ENCODE peak calls at places on chromosomes 16 and 17, in ten cellular contexts. A is Caco-2, C is OCI-LY7, E is esophagus squamous epithelium, H is uterus, K is fibroblast of lung, I is kidney epithelial cell, O is psoas muscle, T is endothelial cell of umbilical vein, P is colonic mucosa. Y is an unnamed sample.

GRCh38 chr17:42194133-42194899 is at the start of gene GHDC:
- DNase-seq in C (peak), I (peak), E (no peak), T (peak), A (peak), P (peak), O (peak), H (peak), K (peak), Y (peak)

GRCh38 chr16:56662357-56663354 is 4.9 kb downstream of the MT1F start:
- DNase-seq in K (no peak), I (no peak), O (no peak), T (no peak), A (no peak), C (no peak), P (no peak), E (no peak), H (no peak), Y (peak)

GRCh38 chr17:47240806-47241205 is 12.8 kb upstream of the ITGB3 start:
- DNase-seq in C (no peak), P (no peak), I (no peak), K (no peak), O (no peak), H (no peak), E (no peak), T (peak), A (no peak), Y (no peak)

GRCh38 chr17:81335388-81336157 is 40.5 kb upstream of the SLC38A10 start:
- DNase-seq in T (no peak), E (no peak), K (no peak), P (peak), O (no peak), I (no peak), C (no peak), H (no peak), A (no peak), Y (peak)

GRCh38 chr17:41530062-41531048 is 2.2 kb upstream of the KRT19 start:
- DNase-seq in T (peak), O (no peak), I (peak), P (peak), A (peak), E (no peak), H (peak), K (peak), C (no peak), Y (peak)

GRCh38 chr16:85457366-85457765 is 155.8 kb upstream of the GSE1 start:
- DNase-seq in H (no peak), A (no peak), C (no peak), T (no peak), P (no peak), K (no peak), E (no peak), I (no peak), O (no peak), Y (no peak)

GRCh38 chr17:64130559-64131001 is 636 bp upstream of the ERN1 start:
- DNase-seq in C (peak), A (no peak), K (peak), T (peak), I (no peak), E (no peak), O (peak), P (peak), H (peak), Y (no peak)

GRCh38 chr16:31201511-31202401 is 804 bp downstream of the PYCARD start:
- DNase-seq in P (peak), K (peak), T (no peak), O (peak), H (no peak), I (no peak), A (no peak), C (peak), E (no peak), Y (peak)

GRCh38 chr17:70629902-70630301 is 460.6 kb downstream of the KCNJ2 start:
- DNase-seq in P (no peak), C (peak), I (no peak), E (no peak), O (no peak), A (no peak), K (no peak), T (peak), H (no peak), Y (no peak)

DNA sequence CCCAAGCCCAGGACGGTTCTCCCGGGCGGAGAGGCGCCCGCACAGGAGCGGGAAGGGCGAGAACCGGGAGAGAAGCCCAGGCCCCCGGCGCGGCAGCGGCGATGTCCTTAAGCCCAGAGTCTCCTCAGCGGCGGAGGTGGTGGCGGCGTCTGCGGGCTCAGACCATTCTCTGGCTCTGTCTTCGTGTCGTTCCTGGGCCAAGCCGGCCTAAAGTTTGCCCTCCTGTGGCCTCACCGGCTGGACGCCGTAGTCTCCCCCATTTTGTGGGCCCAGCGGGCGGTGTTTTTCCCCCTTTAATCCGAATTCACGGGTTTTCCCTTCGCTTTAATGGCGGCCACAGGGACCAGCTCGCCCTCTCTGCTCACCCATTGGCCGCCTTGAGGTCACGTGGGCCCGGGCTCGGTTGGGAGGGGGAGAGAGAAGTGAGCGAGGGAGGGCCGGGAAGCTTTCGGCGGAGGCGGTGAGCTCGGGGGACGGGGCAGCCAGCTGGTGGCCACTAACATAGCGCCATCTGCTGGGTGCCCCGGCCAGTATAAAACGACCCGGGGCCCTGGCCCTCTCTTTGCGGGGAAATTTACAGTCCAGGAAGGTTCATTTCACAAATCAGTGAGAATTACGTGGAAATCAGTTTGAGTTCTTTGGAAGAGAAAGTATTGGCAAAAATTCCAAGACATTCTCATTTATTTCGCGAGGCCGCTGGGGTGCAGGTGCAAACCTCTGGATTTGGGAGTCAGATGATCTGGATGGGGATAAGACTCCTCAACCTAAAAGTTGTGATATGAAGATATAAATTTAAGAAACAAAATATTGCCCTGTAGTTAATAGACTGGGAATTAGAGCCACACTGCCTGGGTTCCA is 762 bp upstream of the MED13 start:
- DNase-seq in H (peak), O (peak), T (peak), K (peak), A (peak), I (peak), E (peak), C (peak), P (peak), Y (peak)
- TF ChIP-seq CTCF in H (peak), O (peak), T (peak), K (peak), A (peak), I (peak), E (peak), C (peak), P (peak), Y (peak)

GRCh38 chr17:14360851-14361250 is 60.0 kb downstream of the HS3ST3B1 start:
- DNase-seq in O (no peak), C (peak), K (no peak), T (no peak), A (no peak), I (no peak), E (no peak), H (no peak), P (no peak), Y (peak)

GRCh38 chr17:14356043-14356637 is 55.3 kb downstream of the HS3ST3B1 start:
- DNase-seq in T (no peak), I (no peak), C (no peak), P (no peak), H (no peak), K (no peak), A (no peak), E (no peak), O (no peak), Y (peak)

GRCh38 chr17:14361945-14362508 is 61.1 kb downstream of the HS3ST3B1 start:
- DNase-seq in I (no peak), T (no peak), E (no peak), P (no peak), K (no peak), O (no peak), H (no peak), C (no peak), A (peak), Y (no peak)

GRCh38 chr17:14361470-14361869 is 60.6 kb downstream of the HS3ST3B1 start:
- DNase-seq in A (no peak), K (no peak), H (no peak), E (no peak), I (no peak), C (no peak), O (no peak), T (no peak), P (no peak), Y (peak)

DNA sequence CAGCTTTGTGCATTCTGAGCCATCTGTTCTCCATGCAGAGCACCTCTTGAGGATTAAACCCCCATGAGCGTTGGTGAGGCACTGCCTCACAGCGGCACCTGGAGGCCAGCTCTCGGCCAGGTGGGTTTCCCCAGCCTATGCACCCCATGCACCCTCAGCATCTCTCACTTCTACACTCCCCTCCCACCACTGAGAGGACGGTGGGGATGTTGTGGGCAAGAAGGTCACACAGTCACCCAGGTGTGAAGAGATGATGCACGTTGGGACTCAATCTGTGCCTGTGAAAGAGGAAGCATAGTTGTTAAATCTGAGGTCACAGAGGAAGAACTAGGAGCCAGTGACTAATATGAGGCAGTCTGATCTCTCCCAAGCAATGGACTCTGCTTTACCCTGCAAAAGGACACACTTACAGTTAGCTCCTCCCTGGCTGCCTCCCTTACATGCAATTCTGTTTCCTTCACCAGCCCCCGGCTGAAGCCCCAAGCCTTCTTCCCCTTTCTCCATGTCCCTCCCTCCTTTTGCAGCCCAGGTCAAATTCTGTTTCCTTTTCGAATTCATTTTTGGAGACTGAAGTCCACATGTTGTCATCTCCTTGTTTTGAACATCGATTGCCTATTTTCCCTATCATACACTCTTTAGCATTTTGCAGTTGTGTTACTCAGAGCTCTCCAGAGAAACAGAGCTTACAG is 58.5 kb downstream of the HS3ST3B1 start:
- DNase-seq in H (no peak), I (no peak), C (peak), T (no peak), K (no peak), A (no peak), P (no peak), O (no peak), E (no peak), Y (peak)
- TF ChIP-seq CTCF in H (no peak), I (no peak), C (peak), T (no peak), K (no peak), A (no peak), P (no peak), O (no peak), E (no peak), Y (peak)

GRCh38 chr16:50747206-50747956 is 5.5 kb downstream of the CYLD start:
- DNase-seq in O (no peak), I (no peak), H (no peak), C (peak), A (peak), E (no peak), P (no peak), K (peak), T (peak), Y (no peak)
- TF ChIP-seq CTCF in O (peak), I (peak), H (no peak), C (peak), A (peak), E (peak), P (no peak), K (peak), T (no peak), Y (peak)

GRCh38 chr16:66656547-66656946 is 40.0 kb downstream of the CMTM4 start:
- DNase-seq in H (no peak), T (no peak), C (no peak), P (no peak), O (no peak), A (no peak), I (no peak), K (peak), E (no peak), Y (no peak)

GRCh38 chr16:66658860-66659190 is 37.7 kb downstream of the CMTM4 start:
- DNase-seq in T (no peak), A (no peak), P (no peak), I (no peak), C (no peak), O (no peak), K (no peak), H (no peak), E (no peak), Y (no peak)

GRCh38 chr16:66661210-66661560 is 35.4 kb downstream of the CMTM4 start:
- DNase-seq in P (no peak), A (no peak), C (no peak), K (no peak), T (no peak), E (no peak), O (no peak), H (no peak), I (peak), Y (no peak)

GRCh38 chr16:66660422-66661209 is 35.9 kb downstream of the CMTM4 start:
- DNase-seq in E (no peak), K (peak), C (no peak), P (peak), H (peak), T (peak), O (peak), A (no peak), I (peak), Y (peak)

GRCh38 chr16:66658143-66658859 is 38.2 kb downstream of the CMTM4 start:
- DNase-seq in P (no peak), K (no peak), O (no peak), E (no peak), H (no peak), T (no peak), C (no peak), I (no peak), A (no peak), Y (no peak)
- TF ChIP-seq CTCF in P (no peak), K (no peak), O (no peak), E (no peak), H (no peak), T (no peak), C (peak), I (peak), A (peak), Y (peak)

GRCh38 chr17:5209396-5209795 is 17.7 kb upstream of the ZNF594 start:
- DNase-seq in T (no peak), I (no peak), K (peak), P (no peak), O (no peak), C (no peak), E (no peak), H (no peak), A (no peak), Y (no peak)

GRCh38 chr17:5210853-5211252 is 19.2 kb upstream of the ZNF594 start:
- DNase-seq in T (no peak), I (no peak), A (no peak), H (no peak), P (no peak), E (no peak), C (peak), O (no peak), K (no peak), Y (no peak)

GRCh38 chr17:5210091-5210490 is 18.4 kb upstream of the ZNF594 start:
- DNase-seq in C (no peak), A (no peak), K (no peak), E (no peak), H (no peak), I (no peak), T (no peak), O (no peak), P (no peak), Y (no peak)

DNA sequence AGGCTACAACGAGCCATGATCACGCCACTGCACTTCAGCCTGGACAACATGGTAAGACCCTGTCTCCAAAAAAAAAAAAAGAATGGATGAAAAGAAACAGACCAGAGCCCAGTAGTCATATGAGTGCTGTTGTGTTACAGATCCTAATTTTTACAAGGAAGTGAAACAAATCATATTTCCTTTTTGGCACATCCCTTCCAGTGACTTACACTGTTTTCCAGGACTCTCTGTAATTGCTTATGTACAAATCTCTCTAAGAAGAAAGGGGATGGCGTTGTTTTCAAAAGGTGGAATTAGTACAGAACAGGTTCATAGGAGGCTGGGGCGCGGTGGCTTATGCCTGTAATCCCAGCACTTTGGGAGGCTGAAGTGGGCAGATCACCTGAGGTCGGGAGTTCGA is 19.8 kb upstream of the ZNF594 start:
- DNase-seq in H (no peak), O (no peak), A (no peak), E (no peak), P (no peak), I (no peak), T (peak), K (no peak), C (no peak), Y (no peak)
- TF ChIP-seq CTCF in H (no peak), O (no peak), A (no peak), E (no peak), P (no peak), I (no peak), T (no peak), K (no peak), C (no peak), Y (no peak)

DNA sequence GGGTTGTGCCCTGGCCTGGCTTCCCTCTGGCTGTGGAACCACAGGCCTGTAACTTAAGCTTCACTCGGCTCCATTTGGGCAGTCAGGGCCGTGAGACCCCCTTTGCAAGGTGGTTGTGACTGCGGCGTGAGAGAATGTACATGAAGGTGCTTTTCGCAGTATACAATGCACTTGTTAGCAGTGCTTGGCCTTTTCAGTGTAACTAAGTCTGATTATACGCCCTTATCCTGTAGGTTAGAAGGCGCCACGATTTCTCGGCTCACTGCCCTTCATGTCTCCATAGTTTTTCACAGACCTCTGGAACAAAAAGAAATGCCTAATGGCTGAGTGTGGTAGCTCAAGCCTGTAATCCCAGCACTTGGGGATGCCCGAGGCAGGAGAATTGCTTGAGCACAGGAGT is 13.3 kb downstream of the SAP30BP start:
- DNase-seq in O (no peak), A (no peak), E (no peak), K (no peak), H (no peak), C (no peak), P (no peak), T (no peak), I (no peak), Y (no peak)
- TF ChIP-seq CTCF in O (no peak), A (no peak), E (no peak), K (no peak), H (no peak), C (no peak), P (no peak), T (no peak), I (no peak), Y (no peak)

DNA sequence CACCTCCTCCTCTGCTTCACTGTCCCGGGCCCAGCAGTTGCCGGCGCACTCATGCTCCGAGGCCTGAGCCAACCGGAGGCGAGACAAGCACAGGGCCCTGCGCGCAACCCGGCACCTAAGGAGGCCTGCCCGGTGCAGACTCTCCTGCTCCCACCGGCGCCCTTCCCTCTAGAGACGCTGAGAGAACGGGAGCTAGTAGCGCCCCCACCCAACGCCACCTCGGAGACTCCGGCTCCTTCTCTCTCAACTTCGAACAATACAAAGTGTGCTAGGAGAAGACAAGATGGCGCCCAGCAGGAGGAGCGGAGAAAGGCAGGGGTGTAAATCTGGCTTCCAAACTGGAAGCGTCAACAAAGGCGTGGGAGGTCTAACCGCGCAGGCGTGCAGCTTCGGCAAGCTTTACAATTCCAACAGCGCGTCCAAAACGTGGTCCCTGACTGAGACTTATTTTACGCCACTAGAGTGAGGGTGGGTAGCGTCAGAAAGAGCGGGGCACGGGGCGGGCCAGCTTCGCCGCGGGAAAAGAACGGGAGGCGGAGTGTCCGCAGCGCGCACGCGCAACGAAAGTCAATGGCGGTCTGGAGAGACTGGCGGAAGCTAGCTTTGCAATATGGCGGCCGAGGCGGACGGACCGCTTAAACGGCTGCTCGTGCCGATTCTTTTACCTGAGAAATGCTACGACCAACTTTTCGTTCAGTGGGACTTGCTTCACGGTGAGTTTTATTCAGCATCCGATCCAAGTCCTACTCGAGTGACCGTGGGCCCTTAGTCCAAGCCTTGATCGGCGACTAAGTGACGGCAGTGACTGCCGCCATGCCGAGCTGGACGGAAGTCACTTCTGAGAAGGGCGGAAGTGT is at the start of gene MPDU1:
- DNase-seq in T (peak), K (peak), O (peak), C (peak), A (peak), I (peak), H (peak), E (peak), P (peak), Y (peak)
- TF ChIP-seq CTCF in T (no peak), K (no peak), O (no peak), C (no peak), A (no peak), I (no peak), H (no peak), E (no peak), P (no peak), Y (no peak)

DNA sequence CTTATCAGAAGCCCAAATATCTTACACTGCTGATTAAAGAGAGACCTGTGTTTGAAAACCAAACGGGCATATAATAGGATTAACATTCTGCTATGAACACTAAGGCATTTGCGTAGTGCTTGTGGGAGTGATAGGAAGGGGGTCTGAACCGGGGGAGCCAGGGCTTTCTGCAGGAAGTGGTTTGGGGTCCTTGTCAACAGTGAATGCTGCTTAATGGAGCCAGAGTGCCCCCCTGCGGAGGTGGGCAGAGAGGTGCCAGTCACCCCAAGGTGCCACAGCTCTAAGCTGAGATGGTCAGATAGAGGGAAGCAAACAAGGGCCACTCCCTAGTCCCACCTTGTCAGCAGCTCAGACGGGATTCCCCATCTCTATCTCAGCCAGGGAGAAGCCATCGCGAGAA is 17.6 kb downstream of the NAA60 start:
- DNase-seq in O (no peak), P (no peak), T (no peak), H (no peak), K (no peak), I (no peak), E (no peak), A (no peak), C (peak), Y (peak)
- TF ChIP-seq CTCF in O (no peak), P (no peak), T (no peak), H (no peak), K (no peak), I (no peak), E (no peak), A (no peak), C (peak), Y (no peak)

GRCh38 chr17:37134050-37134449 is 185.3 kb downstream of the AATF start:
- DNase-seq in A (no peak), I (no peak), T (no peak), P (no peak), O (no peak), C (no peak), E (no peak), H (no peak), K (no peak), Y (no peak)
- TF ChIP-seq CTCF in A (no peak), I (no peak), T (no peak), P (no peak), O (no peak), C (no peak), E (no peak), H (no peak), K (no peak), Y (no peak)

GRCh38 chr16:75695708-75696107 is 5.6 kb downstream of the DUXB start:
- DNase-seq in C (peak), O (no peak), H (no peak), P (no peak), T (no peak), I (no peak), E (no peak), A (peak), K (no peak), Y (peak)
- TF ChIP-seq CTCF in C (peak), O (no peak), H (no peak), P (no peak), T (no peak), I (no peak), E (no peak), A (peak), K (no peak), Y (peak)